ENCODE peak calls at places on chromosomes 7 and 10, in five cellular contexts. N is CD8-positive, alpha-beta memory T cell; I is tibial nerve; A is left ventricle myocardium inferior; C is body of pancreas. L is an unnamed sample.

GRCh38 chr7:8442814-8443304 is 9.4 kb downstream of the NXPH1 start:
- DNase-seq in A (peak; percentile 46), C (peak; percentile 69), I (no peak), N (no peak), L (no peak)

GRCh38 chr10:110631934-110632333 is 12.2 kb upstream of the RBM20 start:
- DNase-seq in I (no peak), N (no peak), C (no peak), A (no peak), L (no peak)

GRCh38 chr10:123451607-123452245 is 214.4 kb upstream of the GPR26 start:
- DNase-seq in C (peak; percentile 6), A (no peak), I (no peak), N (no peak), L (no peak)

GRCh38 chr10:25912796-25913195 is 21.2 kb upstream of the MYO3A start:
- DNase-seq in A (no peak), I (no peak), N (no peak), C (no peak), L (no peak)

GRCh38 chr7:138987686-138988085 is 6.5 kb upstream of the KIAA1549 start:
- DNase-seq in I (no peak), N (no peak), A (no peak), C (no peak), L (no peak)

GRCh38 chr10:116771101-116771705 is 28.8 kb upstream of the HSPA12A start:
- DNase-seq in N (no peak), A (peak; percentile 67), I (peak; percentile 56), C (peak; percentile 66), L (no peak)

GRCh38 chr7:67522504-67522903 is 525.9 kb downstream of the TYW1 start:
- DNase-seq in N (no peak), C (no peak), A (no peak), I (no peak), L (no peak)

GRCh38 chr7:131932271-131932670 is 375.8 kb upstream of the PODXL start:
- DNase-seq in C (no peak), I (no peak), N (no peak), A (no peak), L (no peak)

GRCh38 chr10:76122056-76122455 is 690.6 kb downstream of the LRMDA start:
- DNase-seq in N (no peak), C (no peak), A (no peak), I (no peak), L (no peak)

DNA sequence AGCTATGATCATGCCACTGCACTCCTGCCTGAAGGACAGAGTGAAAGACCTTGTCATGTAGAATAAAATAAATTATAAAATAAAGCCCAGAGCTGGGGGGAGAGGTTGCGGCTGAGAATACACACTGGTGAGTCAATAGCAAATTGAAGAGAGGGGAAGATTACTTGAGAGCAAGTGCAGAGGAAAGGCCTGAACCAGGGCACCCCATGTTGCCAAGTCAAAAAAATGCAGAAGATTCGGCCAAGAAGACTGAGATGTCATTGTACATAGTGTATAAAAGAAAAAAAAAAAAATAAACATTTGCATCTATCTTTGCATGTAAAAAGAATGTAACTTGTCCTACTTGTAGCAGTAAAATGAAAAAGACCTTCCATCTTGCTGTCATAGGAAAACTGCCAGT is 32.4 kb downstream of the RHEB start:
- DNase-seq in C (no peak), I (no peak), N (no peak), A (no peak), L (no peak)
- H3K4me1 ChIP-seq in C (peaks cover 36% of the 10 kb centered on the region), I (peaks cover 73% of the 10 kb centered on the region), N (no peaks in the 10 kb centered on the region), A (peaks cover 85% of the 10 kb centered on the region), L (no peaks in the 10 kb centered on the region)

DNA sequence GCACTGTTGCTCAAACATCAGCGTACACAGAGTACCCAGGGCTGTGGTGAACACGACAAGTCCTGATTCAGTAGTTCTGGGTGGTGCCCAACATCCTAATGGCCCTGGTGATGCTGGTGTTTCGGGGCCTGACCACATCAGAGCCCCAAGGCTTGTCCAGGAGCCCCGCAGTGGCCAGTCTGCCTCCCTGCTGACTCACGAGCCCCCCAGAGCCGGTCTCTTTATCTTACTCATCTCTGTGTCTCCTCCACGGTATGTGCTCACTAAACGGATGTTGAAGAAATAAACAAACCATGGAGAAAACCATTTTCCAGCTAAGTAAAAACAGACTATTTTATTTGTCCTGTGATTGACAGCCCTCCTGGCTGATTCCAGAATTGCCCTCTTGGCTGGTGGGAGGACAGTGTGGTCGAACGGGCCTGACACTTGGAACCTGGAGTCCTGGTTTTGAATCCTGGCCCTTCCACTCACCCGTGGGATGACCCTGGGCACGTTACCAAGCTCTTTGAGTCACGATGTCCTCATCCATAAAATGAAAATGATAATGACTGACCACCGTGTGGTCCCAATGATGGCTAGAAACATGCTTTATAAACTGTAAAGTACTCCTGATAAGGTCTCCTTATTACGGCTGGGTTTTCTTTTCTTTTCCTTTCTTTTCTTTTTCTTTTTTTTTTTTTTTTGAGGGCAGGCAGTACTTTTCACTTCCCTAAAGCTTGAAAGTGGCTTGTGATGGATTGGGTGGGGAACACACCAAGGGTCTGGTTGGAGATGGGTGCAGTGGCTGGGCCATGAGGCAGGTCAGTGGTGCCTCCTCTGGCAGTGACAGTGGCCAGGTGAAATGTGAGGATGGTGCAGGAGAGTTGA is 5.7 kb downstream of the HIP1 start:
- DNase-seq in I (no peak), A (no peak), C (no peak), N (no peak), L (no peak)
- H3K27ac ChIP-seq in I (peak overlapping the region; percentile 73), A (no peak overlapping the region), C (no peak overlapping the region), N (no peak overlapping the region), L (peak overlapping the region; percentile 47)

GRCh38 chr10:79149662-79150443 is 81.1 kb downstream of the ZMIZ1 start:
- DNase-seq in N (peak; percentile 19), C (peak; percentile 77), A (peak; percentile 88), I (peak; percentile 67), L (no peak)

GRCh38 chr10:79152423-79152817 is 83.7 kb downstream of the ZMIZ1 start:
- DNase-seq in N (no peak), I (no peak), C (no peak), A (no peak), L (no peak)

GRCh38 chr10:79148452-79149344 is 79.9 kb downstream of the ZMIZ1 start:
- DNase-seq in A (peak; percentile 88), N (no peak), I (peak; percentile 37), C (peak; percentile 74), L (peak; percentile 49)

GRCh38 chr10:79149345-79149661 is 80.5 kb downstream of the ZMIZ1 start:
- DNase-seq in A (no peak), N (no peak), C (no peak), I (no peak), L (no peak)

GRCh38 chr10:79150444-79150754 is 81.6 kb downstream of the ZMIZ1 start:
- DNase-seq in A (no peak), N (no peak), C (no peak), I (no peak), L (no peak)
- H3K4me1 ChIP-seq in A (peaks cover 100% of the 10 kb centered on the region), N (peaks cover 52% of the 10 kb centered on the region), C (peaks cover 88% of the 10 kb centered on the region), I (peaks cover 100% of the 10 kb centered on the region), L (peaks cover 44% of the 10 kb centered on the region)

GRCh38 chr7:22387583-22387982 is 30.6 kb upstream of the RAPGEF5 start:
- DNase-seq in A (peak; percentile 19), N (no peak), C (peak; percentile 27), I (no peak), L (no peak)
- H3K27ac ChIP-seq in A (peak overlapping the region; percentile 67), N (no peak overlapping the region), C (no peak overlapping the region), I (peak overlapping the region; percentile 25), L (no peak overlapping the region)

DNA sequence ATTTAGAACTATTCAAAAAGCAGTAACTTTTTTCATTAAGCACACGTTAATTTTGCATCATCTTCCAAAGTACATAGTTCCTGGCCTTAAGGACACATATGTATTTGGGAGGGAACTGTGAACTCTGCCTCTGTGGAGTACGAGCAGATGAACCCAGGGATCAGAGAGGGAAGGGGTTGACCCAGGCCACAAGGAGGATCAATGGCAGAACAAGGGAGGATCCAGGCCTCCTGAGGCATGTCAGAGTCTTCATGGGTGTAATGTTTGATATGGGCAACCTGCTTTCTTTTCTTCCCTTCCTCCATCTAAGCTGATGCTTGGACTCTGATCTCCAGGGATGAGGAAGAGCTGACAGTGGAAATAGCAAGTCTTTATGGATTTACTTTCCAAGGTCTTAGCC is 164.0 kb downstream of the SH2D4B start:
- DNase-seq in C (no peak), N (no peak), I (no peak), A (no peak), L (no peak)
- H3K4me1 ChIP-seq in C (no peaks in the 10 kb centered on the region), N (no peaks in the 10 kb centered on the region), I (peaks cover 4% of the 10 kb centered on the region), A (peaks cover 16% of the 10 kb centered on the region), L (no peaks in the 10 kb centered on the region)

DNA sequence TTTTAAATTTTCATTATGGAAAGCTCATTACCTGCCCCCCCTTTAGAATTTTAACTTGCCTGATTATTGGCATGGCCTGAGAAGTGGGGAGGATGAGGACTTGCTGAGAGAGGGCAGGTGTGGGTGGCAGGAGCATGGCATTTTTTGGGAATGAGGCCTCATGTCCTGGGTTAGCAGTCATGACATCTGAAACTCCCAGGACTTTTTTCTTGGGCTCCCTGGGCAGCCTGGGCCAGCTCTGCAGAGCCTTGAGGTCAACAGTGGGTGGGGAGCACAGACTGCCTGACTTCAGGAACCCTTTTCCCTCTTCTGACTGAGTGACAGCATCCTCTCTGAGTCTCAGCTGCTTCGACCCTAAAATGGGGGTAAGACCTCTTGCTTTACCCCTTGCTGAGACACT is 46.3 kb downstream of the EEPD1 start:
- DNase-seq in N (no peak), I (no peak), A (no peak), C (no peak), L (no peak)
- H3K27ac ChIP-seq in N (no peak overlapping the region), I (no peak overlapping the region), A (no peak overlapping the region), C (no peak overlapping the region), L (no peak overlapping the region)

GRCh38 chr7:27183682-27184341 is 1.2 kb downstream of the HOXA11 start:
- DNase-seq in N (no peak), I (peak; percentile 15), A (no peak), C (no peak), L (no peak)

GRCh38 chr7:27184342-27185012 is 555 bp downstream of the HOXA11 start:
- DNase-seq in N (no peak), C (no peak), A (no peak), I (peak; percentile 22), L (peak; percentile 68)

GRCh38 chr7:27181795-27182275 is 3.2 kb downstream of the HOXA11 start:
- DNase-seq in N (no peak), A (no peak), C (no peak), I (peak; percentile 12), L (no peak)

GRCh38 chr7:27182285-27182827 is 2.7 kb downstream of the HOXA11 start:
- DNase-seq in N (no peak), I (no peak), C (no peak), A (no peak), L (no peak)

GRCh38 chr7:27182861-27183681 is 2.0 kb downstream of the HOXA11 start:
- DNase-seq in A (no peak), C (no peak), N (no peak), I (peak; percentile 13), L (no peak)
- H3K4me1 ChIP-seq in A (peaks cover 47% of the 10 kb centered on the region), C (peaks cover 51% of the 10 kb centered on the region), N (peaks cover 43% of the 10 kb centered on the region), I (peaks cover 56% of the 10 kb centered on the region), L (no peaks in the 10 kb centered on the region)

DNA sequence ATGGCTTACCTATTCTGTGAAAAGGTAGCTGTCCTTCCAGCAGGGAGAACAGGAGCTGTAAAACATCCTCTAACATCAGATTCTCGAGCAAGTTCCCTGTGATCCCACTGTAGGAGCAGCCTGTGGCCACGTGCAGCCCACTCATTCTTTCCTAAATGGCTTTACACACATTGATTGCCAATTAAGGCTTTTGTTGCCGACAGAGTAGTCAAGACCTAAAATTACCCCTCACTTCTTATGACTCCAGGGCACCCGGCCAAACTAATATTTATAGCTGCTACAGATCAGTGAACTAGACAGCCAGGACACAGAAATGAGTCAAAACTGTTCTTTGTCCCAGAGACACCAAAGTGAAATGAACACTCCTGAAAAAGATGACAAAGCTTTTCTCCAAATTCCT is 832.1 kb downstream of the SORCS3 start:
- DNase-seq in C (no peak), N (no peak), I (no peak), A (no peak), L (no peak)
- H3K27ac ChIP-seq in C (no peak overlapping the region), N (no peak overlapping the region), I (no peak overlapping the region), A (peak overlapping the region; percentile 12), L (no peak overlapping the region)

GRCh38 chr10:114749545-114749944 is 72.0 kb upstream of the FHIP2A start:
- DNase-seq in A (no peak), N (no peak), C (no peak), I (no peak), L (no peak)
- H3K4me1 ChIP-seq in A (peaks cover 84% of the 10 kb centered on the region), N (no peaks in the 10 kb centered on the region), C (no peaks in the 10 kb centered on the region), I (peaks cover under 1% of the 10 kb centered on the region), L (no peaks in the 10 kb centered on the region)